ENCODE peak calls at places on chromosomes 16 and 17, in seven cellular contexts. One of them, this sample, is unnamed.
A peak's percentile ranks its signal among the peaks of the same experiment; 100 is the strongest.

GRCh38 chr17:12242390-12242954 is 221.8 kb downstream of the MAP2K4 start:
- DNase-seq in HCT116: no peak
- DNase-seq in H1: no peak
- DNase-seq in A549: no peak
- DNase-seq in K562: no peak
- DNase-seq in GM12878: no peak
- DNase-seq in HepG2: no peak
- DNase-seq in this sample: peak; percentile 48

GRCh38 chr16:19118938-19119431 is 5.2 kb downstream of the ITPRIPL2 start:
- DNase-seq in HCT116: no peak
- DNase-seq in H1: no peak
- DNase-seq in A549: peak; percentile 82
- DNase-seq in K562: peak; percentile 83
- DNase-seq in GM12878: no peak
- DNase-seq in HepG2: no peak
- DNase-seq in this sample: peak; percentile 95

GRCh38 chr17:72099919-72100318 is 20.9 kb upstream of the SOX9 start:
- DNase-seq in HCT116: no peak
- DNase-seq in H1: no peak
- DNase-seq in A549: no peak
- DNase-seq in K562: no peak
- DNase-seq in GM12878: no peak
- DNase-seq in HepG2: no peak
- DNase-seq in this sample: peak; percentile 90

GRCh38 chr17:49715717-49716279 is 8.0 kb upstream of the SLC35B1 start:
- DNase-seq in HCT116: no peak
- DNase-seq in H1: no peak
- DNase-seq in A549: no peak
- DNase-seq in K562: no peak
- DNase-seq in GM12878: no peak
- DNase-seq in HepG2: no peak
- DNase-seq in this sample: no peak

GRCh38 chr17:1060991-1061390 is 64.1 kb downstream of the TIMM22 start:
- DNase-seq in HCT116: peak; percentile 93
- DNase-seq in H1: no peak
- DNase-seq in A549: peak; percentile 84
- DNase-seq in K562: no peak
- DNase-seq in GM12878: no peak
- DNase-seq in HepG2: no peak
- DNase-seq in this sample: peak; percentile 99

GRCh38 chr17:30917050-30917449 is 4.7 kb upstream of the ADAP2 start:
- DNase-seq in HCT116: no peak
- DNase-seq in H1: no peak
- DNase-seq in A549: no peak
- DNase-seq in K562: no peak
- DNase-seq in GM12878: no peak
- DNase-seq in HepG2: no peak
- DNase-seq in this sample: no peak

GRCh38 chr16:88992351-88993005 is 15.5 kb upstream of the CBFA2T3 start:
- DNase-seq in HCT116: no peak
- DNase-seq in H1: no peak
- DNase-seq in A549: no peak
- DNase-seq in K562: peak; percentile 98
- DNase-seq in GM12878: no peak
- DNase-seq in HepG2: no peak
- DNase-seq in this sample: no peak

GRCh38 chr17:47945080-47945479 is 3.7 kb downstream of the PNPO start:
- DNase-seq in HCT116: no peak
- DNase-seq in H1: no peak
- DNase-seq in A549: no peak
- DNase-seq in K562: no peak
- DNase-seq in GM12878: no peak
- DNase-seq in HepG2: no peak
- DNase-seq in this sample: no peak

GRCh38 chr16:57191056-57191536 is 5.0 kb downstream of the RSPRY1 start:
- DNase-seq in HCT116: no peak
- DNase-seq in H1: no peak
- DNase-seq in A549: peak; percentile 10
- DNase-seq in K562: no peak
- DNase-seq in GM12878: no peak
- DNase-seq in HepG2: no peak
- DNase-seq in this sample: peak; percentile 65

GRCh38 chr16:57000271-57001025 is 11.1 kb downstream of the NLRC5 start:
- DNase-seq in HCT116: peak; percentile 19
- DNase-seq in H1: no peak
- DNase-seq in A549: peak; percentile 42
- DNase-seq in K562: no peak
- DNase-seq in GM12878: peak; percentile 87
- DNase-seq in HepG2: no peak
- DNase-seq in this sample: peak; percentile 97

GRCh38 chr16:81069063-81069462 is 8.0 kb downstream of the C16orf46 start:
- DNase-seq in HCT116: no peak
- DNase-seq in H1: no peak
- DNase-seq in A549: no peak
- DNase-seq in K562: no peak
- DNase-seq in GM12878: no peak
- DNase-seq in HepG2: no peak
- DNase-seq in this sample: no peak

GRCh38 chr17:40437095-40437732 is 6.0 kb upstream of the IGFBP4 start:
- DNase-seq in HCT116: no peak
- DNase-seq in H1: no peak
- DNase-seq in A549: no peak
- DNase-seq in K562: peak; percentile 67
- DNase-seq in GM12878: no peak
- DNase-seq in HepG2: no peak
- DNase-seq in this sample: peak; percentile 26

GRCh38 chr17:28926786-28927185 is 23.9 kb upstream of the DHRS13 start:
- DNase-seq in HCT116: no peak
- DNase-seq in H1: no peak
- DNase-seq in A549: no peak
- DNase-seq in K562: no peak
- DNase-seq in GM12878: no peak
- DNase-seq in HepG2: no peak
- DNase-seq in this sample: no peak

GRCh38 chr16:65731840-65732239 is 610.0 kb upstream of the CDH11 start:
- DNase-seq in HCT116: no peak
- DNase-seq in H1: no peak
- DNase-seq in A549: no peak
- DNase-seq in K562: no peak
- DNase-seq in GM12878: no peak
- DNase-seq in HepG2: no peak
- DNase-seq in this sample: peak; percentile 3

GRCh38 chr17:1830288-1830687 is 483 bp downstream of the RPA1 start:
- DNase-seq in HCT116: no peak
- DNase-seq in H1: no peak
- DNase-seq in A549: peak; percentile 33
- DNase-seq in K562: no peak
- DNase-seq in GM12878: no peak
- DNase-seq in HepG2: peak; percentile 8
- DNase-seq in this sample: no peak

GRCh38 chr17:52158450-52159042 is at the start of gene CA10:
- DNase-seq in HCT116: no peak
- DNase-seq in H1: peak; percentile 51
- DNase-seq in A549: no peak
- DNase-seq in K562: no peak
- DNase-seq in GM12878: no peak
- DNase-seq in HepG2: no peak
- DNase-seq in this sample: no peak

GRCh38 chr16:79393564-79393963 is 207.0 kb downstream of the MAF start:
- DNase-seq in HCT116: no peak
- DNase-seq in H1: no peak
- DNase-seq in A549: no peak
- DNase-seq in K562: no peak
- DNase-seq in GM12878: no peak
- DNase-seq in HepG2: no peak
- DNase-seq in this sample: no peak

GRCh38 chr16:80656161-80656560 is 115.4 kb downstream of the DYNLRB2 start:
- DNase-seq in HCT116: no peak
- DNase-seq in H1: no peak
- DNase-seq in A549: no peak
- DNase-seq in K562: no peak
- DNase-seq in GM12878: no peak
- DNase-seq in HepG2: no peak
- DNase-seq in this sample: no peak

GRCh38 chr17:42488032-42488431 is 29.4 kb downstream of the ATP6V0A1 start:
- DNase-seq in HCT116: no peak
- DNase-seq in H1: no peak
- DNase-seq in A549: no peak
- DNase-seq in K562: no peak
- DNase-seq in GM12878: no peak
- DNase-seq in HepG2: no peak
- DNase-seq in this sample: no peak

GRCh38 chr17:70099884-70100283 is 24.9 kb downstream of the KCNJ16 start:
- DNase-seq in HCT116: no peak
- DNase-seq in H1: no peak
- DNase-seq in A549: no peak
- DNase-seq in K562: no peak
- DNase-seq in GM12878: no peak
- DNase-seq in HepG2: no peak
- DNase-seq in this sample: no peak

GRCh38 chr17:70098030-70098429 is 23.0 kb downstream of the KCNJ16 start:
- DNase-seq in HCT116: no peak
- DNase-seq in H1: no peak
- DNase-seq in A549: no peak
- DNase-seq in K562: no peak
- DNase-seq in GM12878: no peak
- DNase-seq in HepG2: no peak
- DNase-seq in this sample: no peak

GRCh38 chr17:70100983-70101382 is 26.0 kb downstream of the KCNJ16 start:
- DNase-seq in HCT116: no peak
- DNase-seq in H1: no peak
- DNase-seq in A549: no peak
- DNase-seq in K562: no peak
- DNase-seq in GM12878: no peak
- DNase-seq in HepG2: no peak
- DNase-seq in this sample: no peak

GRCh38 chr17:70096861-70097260 is 21.8 kb downstream of the KCNJ16 start:
- DNase-seq in HCT116: no peak
- DNase-seq in H1: no peak
- DNase-seq in A549: no peak
- DNase-seq in K562: no peak
- DNase-seq in GM12878: no peak
- DNase-seq in HepG2: no peak
- DNase-seq in this sample: no peak

DNA sequence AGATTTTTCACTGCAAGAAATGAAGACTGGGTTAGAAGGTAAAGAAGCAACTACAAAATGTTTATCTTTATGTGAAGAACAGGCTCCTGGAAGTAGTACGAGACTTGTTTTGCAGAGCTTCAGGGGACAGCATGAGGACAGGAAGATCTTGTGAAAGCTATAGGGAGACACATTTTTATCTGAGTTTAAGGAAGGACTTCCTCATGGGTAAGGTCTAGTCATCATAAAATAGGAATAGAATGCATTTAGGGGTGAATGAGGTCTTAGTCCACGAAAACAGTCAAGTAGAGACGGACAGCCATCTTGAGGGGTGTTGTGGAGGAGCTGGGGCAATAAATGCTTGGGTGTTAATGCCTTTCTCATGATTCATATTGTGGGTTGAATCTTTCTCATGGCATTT is 24.2 kb downstream of the KCNJ16 start:
- DNase-seq in HCT116: no peak
- DNase-seq in H1: no peak
- DNase-seq in A549: no peak
- DNase-seq in K562: no peak
- DNase-seq in GM12878: no peak
- DNase-seq in HepG2: no peak
- DNase-seq in this sample: no peak
- TF ChIP-seq CEBPB in HCT116: no peak
- TF ChIP-seq CEBPB in H1: no peak
- TF ChIP-seq CEBPB in A549: no peak
- TF ChIP-seq CEBPB in K562: no peak
- TF ChIP-seq CEBPB in GM12878: no peak
- TF ChIP-seq CEBPB in HepG2: no peak
- TF ChIP-seq CEBPB in this sample: no peak

DNA sequence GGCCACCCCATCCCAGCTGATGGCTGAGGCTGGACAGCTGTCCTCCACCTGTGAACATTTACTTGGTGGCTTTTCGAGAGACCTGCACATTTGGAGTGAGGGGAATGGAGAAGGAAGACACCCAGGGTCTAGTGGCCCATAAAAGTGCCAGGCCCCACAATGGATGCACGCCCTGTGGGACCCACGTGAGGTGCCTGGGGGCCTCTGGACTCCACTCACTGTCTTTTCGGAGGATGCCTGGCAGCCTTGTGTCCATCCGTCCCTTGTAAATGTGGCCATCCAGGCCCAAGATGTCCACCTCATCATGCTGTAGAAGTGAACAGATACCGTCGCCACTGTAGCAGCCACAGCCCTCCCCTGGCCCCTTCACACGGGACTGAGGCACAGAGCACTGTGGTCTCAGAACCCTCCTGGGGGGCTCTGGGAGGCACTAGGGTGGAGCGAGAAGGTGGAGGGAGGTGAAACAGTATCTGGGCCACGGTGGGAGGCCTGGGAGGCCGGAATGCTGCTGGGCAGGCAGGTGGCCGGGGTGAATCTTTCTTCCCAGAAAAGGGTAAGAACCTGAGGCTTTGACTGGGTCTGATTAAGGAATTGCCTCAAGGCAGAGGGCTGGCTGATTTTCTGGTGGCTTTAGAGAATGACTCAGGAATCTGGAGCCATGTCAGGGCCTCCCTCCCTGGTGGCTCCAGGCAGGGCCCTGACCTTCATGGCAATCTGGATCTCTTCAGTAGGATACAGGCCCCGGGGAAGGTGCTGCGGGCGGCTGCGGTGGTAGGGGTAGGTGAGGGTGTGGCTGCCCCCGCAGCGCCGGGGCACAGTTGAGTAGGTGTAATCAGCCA is 11.5 kb downstream of the UBALD2 start:
- DNase-seq in HCT116: no peak
- DNase-seq in H1: no peak
- DNase-seq in A549: no peak
- DNase-seq in K562: no peak
- DNase-seq in GM12878: no peak
- DNase-seq in HepG2: no peak
- DNase-seq in this sample: peak; percentile 31
- TF ChIP-seq CEBPB in HCT116: no peak
- TF ChIP-seq CEBPB in H1: no peak
- TF ChIP-seq CEBPB in A549: no peak
- TF ChIP-seq CEBPB in K562: no peak
- TF ChIP-seq CEBPB in GM12878: no peak
- TF ChIP-seq CEBPB in HepG2: no peak
- TF ChIP-seq CEBPB in this sample: no peak

DNA sequence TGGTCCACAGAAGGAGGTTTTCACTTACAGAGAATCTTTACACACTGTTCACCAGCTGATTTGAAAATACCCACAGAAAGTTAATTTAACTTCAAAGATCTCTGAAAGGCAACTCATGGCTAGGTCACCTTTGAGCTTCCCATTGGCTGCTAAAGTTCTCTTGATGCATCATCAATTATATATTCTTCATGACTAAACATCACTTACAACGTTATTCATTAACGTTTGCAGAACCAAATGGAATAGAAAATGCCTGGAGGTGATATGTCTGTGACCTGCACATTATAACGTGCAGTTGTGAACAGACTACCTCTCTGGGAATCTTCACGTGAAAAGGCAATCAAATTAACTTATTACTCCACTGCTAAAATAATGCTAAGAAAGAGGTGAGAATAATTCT is 238.5 kb downstream of the ZFHX3 start:
- DNase-seq in HCT116: no peak
- DNase-seq in H1: no peak
- DNase-seq in A549: no peak
- DNase-seq in K562: no peak
- DNase-seq in GM12878: no peak
- DNase-seq in HepG2: no peak
- DNase-seq in this sample: no peak
- TF ChIP-seq CEBPB in HCT116: no peak
- TF ChIP-seq CEBPB in H1: no peak
- TF ChIP-seq CEBPB in A549: no peak
- TF ChIP-seq CEBPB in K562: no peak
- TF ChIP-seq CEBPB in GM12878: no peak
- TF ChIP-seq CEBPB in HepG2: no peak
- TF ChIP-seq CEBPB in this sample: no peak

GRCh38 chr16:62549875-62550274 is 513.6 kb upstream of the CDH8 start:
- DNase-seq in HCT116: no peak
- DNase-seq in H1: no peak
- DNase-seq in A549: no peak
- DNase-seq in K562: no peak
- DNase-seq in GM12878: no peak
- DNase-seq in HepG2: no peak
- DNase-seq in this sample: no peak
- TF ChIP-seq CEBPB in HCT116: no peak
- TF ChIP-seq CEBPB in H1: no peak
- TF ChIP-seq CEBPB in A549: no peak
- TF ChIP-seq CEBPB in K562: no peak
- TF ChIP-seq CEBPB in GM12878: no peak
- TF ChIP-seq CEBPB in HepG2: no peak
- TF ChIP-seq CEBPB in this sample: no peak